ENCODE peak calls at places on chromosomes 13 and 19, in five cellular contexts. C is MM.1S; M is upper lobe of right lung; P is CD4-positive, alpha-beta T cell; X is sigmoid colon. V is an unnamed sample.

GRCh38 chr19:955803-956746 is 28.1 kb upstream of the WDR18 start:
- DNase-seq in C (no peak), M (no peak), P (no peak), X (no peak), V (no peak)

GRCh38 chr19:55519461-55520311 is 17.2 kb downstream of the SBK2 start:
- DNase-seq in C (no peak), M (no peak), P (no peak), X (no peak), V (no peak)

GRCh38 chr13:44063467-44063866 is 183.8 kb downstream of the LACC1 start:
- DNase-seq in C (no peak), M (no peak), P (no peak), X (no peak), V (no peak)

GRCh38 chr19:48646192-48646911 is 365 bp upstream of the CA11 start:
- DNase-seq in C (peak; percentile 82), M (peak; percentile 95), P (peak; percentile 92), X (peak; percentile 95), V (peak; percentile 91)

GRCh38 chr19:435056-435706 is 25.7 kb downstream of the SHC2 start:
- DNase-seq in C (no peak), M (no peak), P (no peak), X (no peak), V (no peak)

GRCh38 chr19:10295305-10295846 is 5.6 kb downstream of the ICAM5 start:
- DNase-seq in C (peak; percentile 50), M (peak; percentile 89), P (peak; percentile 66), X (no peak), V (peak; percentile 59)

GRCh38 chr13:59823495-59823894 is 340.2 kb downstream of the DIAPH3 start:
- DNase-seq in C (no peak), M (no peak), P (no peak), X (no peak), V (no peak)

GRCh38 chr19:47305309-47305751 is 4.3 kb upstream of the C5AR1 start:
- DNase-seq in C (peak; percentile 49), M (peak; percentile 84), P (peak; percentile 42), X (peak; percentile 83), V (peak; percentile 42)

GRCh38 chr13:46598140-46598819 is 45.3 kb downstream of the LRCH1 start:
- DNase-seq in C (peak; percentile 50), M (no peak), P (no peak), X (no peak), V (no peak)

GRCh38 chr19:49432141-49433073 is 7.2 kb downstream of the GFY start:
- DNase-seq in C (no peak), M (no peak), P (peak; percentile 24), X (no peak), V (no peak)

GRCh38 chr13:32040689-32041088 is 9.1 kb downstream of the FRY start:
- DNase-seq in C (no peak), M (no peak), P (no peak), X (no peak), V (no peak)

GRCh38 chr13:38255600-38255999 is 94.1 kb upstream of the UFM1 start:
- DNase-seq in C (no peak), M (no peak), P (no peak), X (no peak), V (no peak)

GRCh38 chr19:1173845-1174809 is at the start of gene SBNO2:
- DNase-seq in C (peak; percentile 94), M (peak; percentile 94), P (peak; percentile 85), X (peak; percentile 96), V (peak; percentile 98)

GRCh38 chr13:39599842-39600241 is 3.2 kb downstream of the LHFPL6 start:
- DNase-seq in C (no peak), M (no peak), P (no peak), X (no peak), V (no peak)

GRCh38 chr13:37775871-37776270 is 93.7 kb downstream of the TRPC4 start:
- DNase-seq in C (no peak), M (no peak), P (no peak), X (no peak), V (no peak)

GRCh38 chr19:5217171-5217570 is 123.4 kb downstream of the PTPRS start:
- DNase-seq in C (no peak), M (no peak), P (no peak), X (no peak), V (no peak)

GRCh38 chr19:13823901-13824300 is 28.7 kb downstream of the ZSWIM4 start:
- DNase-seq in C (no peak), M (no peak), P (no peak), X (no peak), V (no peak)

GRCh38 chr19:14072535-14073231 is at the start of gene MISP3:
- DNase-seq in C (peak; percentile 67), M (peak; percentile 91), P (peak; percentile 26), X (peak; percentile 75), V (peak; percentile 40)

GRCh38 chr19:14390548-14390947 is 9.3 kb downstream of the ADGRE5 start:
- DNase-seq in C (no peak), M (no peak), P (no peak), X (no peak), V (no peak)

GRCh38 chr13:77457989-77458388 is 77.5 kb upstream of the SCEL start:
- DNase-seq in C (no peak), M (no peak), P (no peak), X (no peak), V (no peak)

GRCh38 chr13:49606747-49607648 is 21.3 kb upstream of the ARL11 start:
- DNase-seq in C (peak; percentile 72), M (peak; percentile 90), P (peak; percentile 74), X (peak; percentile 93), V (peak; percentile 64)

GRCh38 chr19:498591-498950 is 2.3 kb downstream of the MADCAM1 start:
- DNase-seq in C (no peak), M (no peak), P (no peak), X (no peak), V (no peak)

GRCh38 chr19:28913626-28914025 is 299.3 kb downstream of the UQCRFS1 start:
- DNase-seq in C (no peak), M (no peak), P (no peak), X (no peak), V (no peak)

GRCh38 chr13:111216166-111216960 is 101.3 kb downstream of the ARHGEF7 start:
- DNase-seq in C (no peak), M (no peak), P (peak; percentile 33), X (no peak), V (no peak)

DNA sequence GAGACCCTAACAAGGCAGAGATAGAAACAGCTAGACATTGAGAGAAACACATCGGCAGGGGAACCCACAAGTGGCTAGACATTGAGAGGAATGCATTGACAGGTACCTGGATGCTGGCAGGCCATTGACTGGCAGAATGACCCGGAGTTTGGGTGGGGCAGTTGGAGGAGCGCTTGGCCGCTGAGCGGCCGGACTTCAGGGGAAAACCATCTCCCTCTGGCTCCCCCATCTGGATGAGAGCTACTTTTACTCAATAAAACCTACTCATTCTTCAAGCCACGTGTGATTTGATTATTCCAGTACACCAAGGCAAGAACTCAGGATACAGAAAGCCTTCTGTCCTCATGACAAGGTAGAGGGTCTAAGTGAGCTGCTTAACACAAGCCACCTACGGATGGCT is 473.4 kb downstream of the SLITRK5 start:
- DNase-seq in C (no peak), M (no peak), P (no peak), X (no peak), V (no peak)
- TF ChIP-seq CTCF in C (no peak), M (no peak), P (no peak), X (no peak), V (no peak)

GRCh38 chr19:34171877-34172660 is at the start of gene LSM14A:
- DNase-seq in C (peak; percentile 88), M (peak; percentile 96), P (peak; percentile 93), X (peak; percentile 97), V (peak; percentile 93)

GRCh38 chr19:34172661-34173144 is 399 bp downstream of the LSM14A start:
- DNase-seq in C (no peak), M (no peak), P (no peak), X (no peak), V (no peak)

GRCh38 chr19:34171539-34171876 is 796 bp upstream of the LSM14A start:
- DNase-seq in C (no peak), M (no peak), P (peak; percentile 10), X (no peak), V (no peak)

GRCh38 chr19:34176581-34176980 is 4.3 kb downstream of the LSM14A start:
- DNase-seq in C (no peak), M (no peak), P (no peak), X (no peak), V (no peak)

DNA sequence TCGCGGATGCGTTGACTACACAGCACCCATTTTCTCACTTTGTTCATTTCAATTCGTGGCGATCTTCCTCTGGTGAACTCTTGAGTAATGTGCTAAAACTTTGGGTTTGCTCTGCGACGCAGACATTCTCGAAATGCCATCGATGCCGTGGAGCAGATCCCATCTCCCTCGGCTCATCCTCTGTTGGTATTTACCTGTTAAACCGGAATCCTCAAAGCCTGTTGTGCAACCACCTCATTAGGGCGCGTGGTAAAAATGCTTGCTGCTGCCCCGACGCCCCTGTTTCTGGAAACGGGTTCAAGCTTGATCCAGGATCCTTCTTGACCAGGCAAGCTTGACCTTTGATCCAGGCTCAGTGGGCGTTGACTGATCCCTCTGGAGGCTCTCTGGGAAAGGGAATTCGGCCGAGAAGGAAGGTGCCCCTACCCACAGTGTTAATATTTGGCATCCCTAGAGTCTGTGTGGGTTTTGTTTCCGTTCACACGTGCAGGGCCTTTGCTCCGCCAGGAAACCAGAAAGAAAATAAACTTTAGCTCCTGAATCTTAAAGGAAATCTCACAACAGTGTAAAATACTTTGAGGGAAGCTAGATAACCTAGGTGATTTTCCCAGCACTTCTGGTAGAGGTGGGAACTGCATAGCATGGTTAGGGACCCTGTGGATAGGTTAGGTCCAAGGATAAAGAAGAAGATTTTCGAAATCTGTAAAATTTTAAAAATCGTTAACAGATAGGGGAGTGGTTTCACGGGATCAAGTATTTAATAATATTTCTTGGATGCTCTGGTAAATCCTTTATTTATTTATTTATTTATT is 1.0 kb downstream of the LSM14A start:
- DNase-seq in C (peak; percentile 37), M (no peak), P (no peak), X (no peak), V (peak; percentile 19)
- TF ChIP-seq CTCF in C (no peak), M (no peak), P (no peak), X (no peak), V (no peak)

GRCh38 chr13:95706356-95706755 is 29.4 kb downstream of the DNAJC3 start:
- DNase-seq in C (no peak), M (no peak), P (no peak), X (no peak), V (no peak)

GRCh38 chr13:95708390-95708774 is 31.4 kb downstream of the DNAJC3 start:
- DNase-seq in C (no peak), M (no peak), P (no peak), X (no peak), V (no peak)

GRCh38 chr13:95707442-95708389 is 30.8 kb downstream of the DNAJC3 start:
- DNase-seq in C (peak; percentile 5), M (no peak), P (no peak), X (no peak), V (no peak)

GRCh38 chr13:95707035-95707434 is 30.1 kb downstream of the DNAJC3 start:
- DNase-seq in C (peak; percentile 2), M (no peak), P (no peak), X (no peak), V (no peak)

DNA sequence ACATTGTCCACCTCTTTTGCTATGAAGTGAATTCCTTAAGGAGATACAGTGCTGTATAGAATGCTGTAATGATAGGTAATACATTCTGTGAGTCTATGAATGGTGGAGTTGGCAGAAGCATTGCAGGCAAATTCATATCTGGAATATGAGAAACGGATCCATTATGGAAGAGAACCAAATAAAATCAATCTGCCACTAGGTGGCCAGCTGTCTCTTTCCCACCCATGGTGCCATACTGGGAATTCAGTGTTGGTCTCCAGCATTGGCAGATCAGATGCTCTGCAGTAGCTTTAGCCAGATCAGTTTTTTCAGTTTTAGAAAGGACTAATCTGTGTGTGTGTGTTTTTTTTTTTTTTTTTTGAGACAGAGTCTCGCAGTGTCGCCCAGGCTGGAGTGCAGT is 27.6 kb downstream of the DNAJC3 start:
- DNase-seq in C (no peak), M (no peak), P (no peak), X (no peak), V (no peak)
- TF ChIP-seq CTCF in C (peak; percentile 18), M (no peak), P (no peak), X (no peak), V (no peak)

GRCh38 chr13:66994097-66994496 is 236.0 kb downstream of the PCDH9 start:
- DNase-seq in C (peak; percentile 8), M (peak; percentile 79), P (no peak), X (peak; percentile 71), V (peak; percentile 31)
- TF ChIP-seq CTCF in C (no peak), M (peak; percentile 55), P (no peak), X (peak; percentile 19), V (no peak)

V was measured in activated B cell treated with CpG ODN at 0.5 μM for 24 hours.